ENCODE peak calls at places on chromosomes 4 and X, in seven cellular contexts. Y is thyroid gland, C is aorta, A is neuronal stem cell, K is heart left ventricle, I is transverse colon, L is fibroblast of lung. B is an unnamed sample.

GRCh38 chr4:113893546-113893945 is 85.9 kb downstream of the ARSJ start:
- DNase-seq in Y (no peak), C (no peak), A (no peak), K (no peak), I (no peak), L (no peak), B (no peak)

GRCh38 chrX:132612990-132613564 is 124.2 kb upstream of the MBNL3 start:
- DNase-seq in Y (peak; percentile 27), C (peak; percentile 74), A (no peak), K (peak; percentile 12), I (peak; percentile 27), L (peak; percentile 6), B (peak; percentile 0)

GRCh38 chrX:124348152-124348551 is 1.8 kb downstream of the SH2D1A start:
- DNase-seq in Y (no peak), C (no peak), A (no peak), K (no peak), I (no peak), L (no peak), B (no peak)

GRCh38 chrX:21740329-21741274 is 17.3 kb downstream of the SMPX start:
- DNase-seq in Y (peak; percentile 5), C (no peak), A (no peak), K (peak; percentile 24), I (peak; percentile 10), L (peak; percentile 29), B (no peak)

GRCh38 chr4:23068756-23069155 is 376.0 kb downstream of the GBA3 start:
- DNase-seq in Y (no peak), C (no peak), A (no peak), K (no peak), I (no peak), L (no peak), B (no peak)

GRCh38 chr4:185004562-185005208 is 13.6 kb upstream of the HELT start:
- DNase-seq in Y (peak; percentile 95), C (no peak), A (no peak), K (peak; percentile 27), I (peak; percentile 16), L (no peak), B (no peak)

GRCh38 chr4:53614616-53615015 is 23.3 kb upstream of the LNX1 start:
- DNase-seq in Y (no peak), C (no peak), A (no peak), K (no peak), I (peak; percentile 24), L (no peak), B (no peak)

GRCh38 chr4:10172278-10173038 is 55.9 kb upstream of the WDR1 start:
- DNase-seq in Y (no peak), C (no peak), A (no peak), K (peak; percentile 20), I (no peak), L (no peak), B (no peak)

GRCh38 chrX:12779534-12779933 is 11.7 kb upstream of the PRPS2 start:
- DNase-seq in Y (no peak), C (no peak), A (no peak), K (no peak), I (no peak), L (peak; percentile 25), B (no peak)

GRCh38 chrX:95291561-95291960 is 1393.1 kb upstream of the DIAPH2 start:
- DNase-seq in Y (no peak), C (no peak), A (no peak), K (no peak), I (no peak), L (no peak), B (no peak)

GRCh38 chr4:71526626-71527406 is 188.0 kb downstream of the SLC4A4 start:
- DNase-seq in Y (peak; percentile 12), C (no peak), A (peak; percentile 21), K (no peak), I (no peak), L (no peak), B (no peak)

GRCh38 chr4:145618210-145618911 is 824 bp upstream of the MMAA start:
- DNase-seq in Y (peak; percentile 12), C (no peak), A (no peak), K (peak; percentile 13), I (peak; percentile 22), L (no peak), B (no peak)

GRCh38 chrX:123728554-123728953 is 4.3 kb downstream of the THOC2 start:
- DNase-seq in Y (no peak), C (no peak), A (no peak), K (no peak), I (no peak), L (no peak), B (no peak)

GRCh38 chrX:151830911-151831310 is 81.8 kb upstream of the MAGEA4 start:
- DNase-seq in Y (no peak), C (no peak), A (no peak), K (no peak), I (no peak), L (peak; percentile 70), B (no peak)

GRCh38 chr4:40375090-40375489 is 40.0 kb downstream of the CHRNA9 start:
- DNase-seq in Y (no peak), C (no peak), A (no peak), K (no peak), I (no peak), L (no peak), B (no peak)

GRCh38 chr4:40379248-40379647 is 44.1 kb downstream of the CHRNA9 start:
- DNase-seq in Y (peak; percentile 50), C (no peak), A (no peak), K (no peak), I (no peak), L (no peak), B (no peak)

GRCh38 chr4:40378619-40379018 is 43.5 kb downstream of the CHRNA9 start:
- DNase-seq in Y (no peak), C (no peak), A (no peak), K (no peak), I (no peak), L (no peak), B (no peak)

GRCh38 chr4:40375620-40376019 is 40.5 kb downstream of the CHRNA9 start:
- DNase-seq in Y (no peak), C (no peak), A (no peak), K (no peak), I (no peak), L (no peak), B (no peak)

DNA sequence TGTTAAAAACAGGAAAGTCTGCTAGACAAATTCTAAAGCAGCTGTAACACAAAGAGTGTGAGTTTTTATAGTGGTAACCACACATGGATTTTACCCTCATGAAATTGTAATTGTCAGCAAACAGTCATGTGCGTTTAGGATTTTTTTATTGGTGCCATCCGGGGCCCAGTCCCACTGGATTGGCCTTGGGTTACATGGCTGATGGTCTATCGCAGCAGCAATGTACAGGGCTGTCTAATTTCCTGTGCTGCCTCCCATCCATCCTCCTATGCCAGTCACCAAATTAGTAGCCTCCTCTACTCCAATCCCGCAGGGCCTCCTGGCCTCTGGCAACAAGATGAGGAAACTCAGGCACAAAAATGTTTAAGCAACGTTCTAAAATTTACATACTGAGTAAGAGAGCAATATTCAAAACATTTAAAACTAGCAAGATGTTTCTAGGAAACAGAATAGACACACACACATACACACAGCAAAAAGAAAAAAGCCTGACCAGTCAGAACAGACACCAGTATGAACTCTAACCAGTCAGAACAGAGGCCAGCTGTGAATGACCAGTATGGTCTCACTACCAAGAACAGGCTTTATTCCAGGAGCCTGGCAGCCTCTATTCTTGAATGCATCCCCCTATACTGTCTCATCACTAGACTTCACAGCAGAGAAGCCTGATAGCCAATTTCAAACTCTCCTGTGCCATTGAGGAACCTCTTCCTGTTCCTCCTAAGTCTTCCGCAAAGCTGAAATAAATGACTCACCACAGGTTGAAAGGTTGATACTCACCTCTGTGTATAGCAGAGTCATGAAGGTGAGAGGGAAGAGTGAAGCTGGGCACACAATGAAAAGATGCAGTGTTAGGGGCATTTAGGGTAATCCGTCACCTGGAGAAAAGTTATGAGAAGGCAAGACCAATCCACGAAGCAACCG is 42.6 kb downstream of the CHRNA9 start:
- DNase-seq in Y (no peak), C (no peak), A (no peak), K (no peak), I (peak; percentile 41), L (peak; percentile 8), B (no peak)
- H3K27ac ChIP-seq in Y (no peak overlapping the region), C (no peak overlapping the region), A (no peak overlapping the region), K (no peak overlapping the region), I (peak overlapping the region; percentile 72), L (no peak overlapping the region), B (no peak overlapping the region)

GRCh38 chr4:57103051-57103450 is 7.1 kb downstream of the IGFBP7 start:
- DNase-seq in Y (no peak), C (no peak), A (no peak), K (peak; percentile 55), I (no peak), L (no peak), B (no peak)

GRCh38 chr4:57102050-57102564 is 8.1 kb downstream of the IGFBP7 start:
- DNase-seq in Y (peak; percentile 20), C (no peak), A (no peak), K (peak; percentile 90), I (peak; percentile 47), L (peak; percentile 92), B (no peak)

GRCh38 chr4:57100979-57101629 is 9.1 kb downstream of the IGFBP7 start:
- DNase-seq in Y (no peak), C (no peak), A (no peak), K (no peak), I (no peak), L (no peak), B (no peak)

GRCh38 chr4:57109530-57109846 is 697 bp downstream of the IGFBP7 start:
- DNase-seq in Y (peak; percentile 7), C (peak; percentile 80), A (no peak), K (no peak), I (no peak), L (no peak), B (no peak)

DNA sequence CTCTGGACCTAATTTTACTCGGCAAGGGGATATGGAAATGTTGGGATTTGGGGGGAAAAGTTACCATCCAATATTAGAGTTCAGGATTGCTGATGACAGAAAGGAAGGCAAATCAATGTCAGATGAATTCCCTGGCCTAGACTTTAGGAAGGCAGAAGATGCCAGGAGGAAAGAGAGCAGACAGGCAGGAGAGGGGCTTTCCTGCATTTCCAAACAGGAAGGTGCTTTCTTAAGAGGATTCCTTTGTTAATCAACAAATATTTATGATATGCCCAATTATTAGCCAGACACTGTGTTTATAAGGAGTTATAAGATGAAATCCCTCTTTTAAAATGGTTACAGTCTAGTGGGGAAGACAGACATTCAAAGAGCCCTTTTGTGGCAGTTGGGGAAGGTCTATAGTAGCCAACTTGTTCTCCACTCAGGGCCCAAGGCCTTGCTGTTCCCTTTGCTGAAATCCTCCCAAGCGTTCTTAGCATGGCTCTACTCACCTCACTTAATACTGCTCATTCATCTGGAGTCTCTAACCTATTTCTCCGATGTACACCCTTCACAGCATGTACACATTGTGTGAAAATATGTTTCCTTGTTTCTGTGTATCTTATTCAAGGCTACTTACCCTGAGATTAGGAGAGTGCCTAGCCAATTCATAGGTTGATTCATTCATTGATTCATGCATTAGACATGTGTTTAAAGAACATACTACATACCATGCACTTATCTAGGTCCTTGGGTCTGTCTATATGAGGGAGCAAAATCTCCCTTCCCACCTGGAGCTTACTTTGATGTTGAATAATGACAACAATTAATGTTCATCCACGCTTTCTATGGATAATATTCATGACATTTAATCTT is 5.3 kb downstream of the IGFBP7 start:
- DNase-seq in Y (no peak), C (no peak), A (no peak), K (no peak), I (no peak), L (no peak), B (no peak)
- H3K27ac ChIP-seq in Y (no peak overlapping the region), C (peak overlapping the region; percentile 76), A (no peak overlapping the region), K (peak overlapping the region; percentile 81), I (peak overlapping the region; percentile 88), L (no peak overlapping the region), B (no peak overlapping the region)

GRCh38 chr4:87322754-87323153 is at the start of gene HSD17B13:
- DNase-seq in Y (no peak), C (no peak), A (no peak), K (no peak), I (no peak), L (no peak), B (no peak)
- H3K27ac ChIP-seq in Y (no peak within 1 kb of the TSS), C (no peak within 1 kb of the TSS), A (no peak within 1 kb of the TSS), K (no peak within 1 kb of the TSS), I (no peak within 1 kb of the TSS), L (no peak within 1 kb of the TSS), B (no peak within 1 kb of the TSS)

GRCh38 chrX:3176439-3176820 is 135.2 kb downstream of the ARSF start:
- DNase-seq in Y (no peak), C (no peak), A (no peak), K (no peak), I (no peak), L (peak; percentile 84), B (no peak)
- H3K27ac ChIP-seq in Y (no peak overlapping the region), C (no peak overlapping the region), A (peak overlapping the region; percentile 33), K (no peak overlapping the region), I (no peak overlapping the region), L (peak overlapping the region; percentile 30), B (no peak overlapping the region)